ENCODE peak calls at places on chromosomes 12 and 14, in seven cellular contexts. E, I, F, D, W, P and O are unnamed samples.
A peak's percentile ranks its signal among the peaks of the same experiment; 100 is the strongest.

GRCh38 chr12:66188584-66189475 is at the start of gene IRAK3:
- DNase-seq in D (peak; percentile 95), F (peak; percentile 96), P (peak; percentile 93), E (peak; percentile 37), I (peak; percentile 31), W (peak; percentile 93), O (no peak)

GRCh38 chr12:49347307-49348237 is 884 bp downstream of the DNAJC22 start:
- DNase-seq in D (peak; percentile 86), F (peak; percentile 86), I (peak; percentile 89), W (peak; percentile 80), P (peak; percentile 89), E (no peak), O (no peak)

GRCh38 chr12:65537978-65538377 is 259.5 kb downstream of the MSRB3 start:
- DNase-seq in I (no peak), F (no peak), E (peak; percentile 39), D (no peak), W (no peak), P (no peak), O (no peak)

GRCh38 chr12:111404362-111405148 is 1.2 kb upstream of the SH2B3 start:
- DNase-seq in W (peak; percentile 64), E (no peak), F (no peak), I (no peak), P (no peak), D (peak; percentile 80), O (no peak)

GRCh38 chr12:18165422-18165871 is 75.5 kb upstream of the RERGL start:
- DNase-seq in I (peak; percentile 20), E (peak; percentile 70), P (no peak), F (no peak), D (no peak), W (no peak), O (peak; percentile 61)

GRCh38 chr12:88420460-88420859 is 159.8 kb downstream of the KITLG start:
- DNase-seq in D (no peak), W (no peak), I (peak; percentile 94), E (peak; percentile 88), F (no peak), P (no peak), O (peak; percentile 72)

GRCh38 chr12:53476769-53477209 is 22.5 kb downstream of the MAP3K12 start:
- DNase-seq in F (no peak), D (no peak), I (no peak), E (no peak), W (no peak), P (no peak), O (no peak)

GRCh38 chr14:28773917-28774691 is 7.5 kb downstream of the FOXG1 start:
- DNase-seq in I (peak; percentile 30), F (no peak), P (no peak), W (no peak), D (no peak), E (no peak), O (no peak)

GRCh38 chr12:123037791-123038190 is 57.3 kb downstream of the ARL6IP4 start:
- DNase-seq in F (peak; percentile 34), E (no peak), D (no peak), I (no peak), P (no peak), W (no peak), O (no peak)

GRCh38 chr12:91813701-91814100 is 331.9 kb downstream of the BTG1 start:
- DNase-seq in F (no peak), P (no peak), E (peak; percentile 69), D (no peak), W (no peak), I (peak; percentile 40), O (no peak)

GRCh38 chr12:57107456-57107855 is 3.7 kb downstream of the STAT6 start:
- DNase-seq in E (no peak), F (no peak), W (no peak), D (no peak), P (no peak), I (no peak), O (no peak)

GRCh38 chr14:60721331-60722162 is 2.6 kb downstream of the SIX4 start:
- DNase-seq in I (peak; percentile 84), F (peak; percentile 76), D (peak; percentile 68), P (peak; percentile 64), W (peak; percentile 57), E (peak; percentile 64), O (peak; percentile 44)

GRCh38 chr12:21583587-21583986 is 21.1 kb downstream of the GYS2 start:
- DNase-seq in P (no peak), E (no peak), D (no peak), W (no peak), I (no peak), F (no peak), O (no peak)

GRCh38 chr12:67681145-67681778 is 32.7 kb downstream of the DYRK2 start:
- DNase-seq in E (peak; percentile 88), I (peak; percentile 97), F (no peak), P (no peak), D (no peak), W (no peak), O (peak; percentile 83)

GRCh38 chr12:108482717-108483212 is 32.3 kb upstream of the FICD start:
- DNase-seq in D (no peak), F (no peak), E (peak; percentile 66), W (no peak), P (no peak), I (peak; percentile 6), O (peak; percentile 85)

GRCh38 chr12:121524196-121524930 is 56.5 kb downstream of the KDM2B start:
- DNase-seq in F (no peak), P (peak; percentile 20), I (no peak), E (no peak), W (no peak), D (no peak), O (no peak)

GRCh38 chr14:34120185-34120977 is 169.5 kb upstream of the EGLN3 start:
- DNase-seq in D (no peak), F (no peak), P (no peak), E (no peak), W (no peak), I (no peak), O (no peak)

GRCh38 chr12:111580737-111581136 is 18.4 kb downstream of the ATXN2 start:
- DNase-seq in W (no peak), D (no peak), E (no peak), P (no peak), F (peak; percentile 29), I (no peak), O (no peak)

GRCh38 chr12:73465106-73465505 is 1072.5 kb upstream of the ATXN7L3B start:
- DNase-seq in I (no peak), F (no peak), D (no peak), P (no peak), E (no peak), W (no peak), O (no peak)

GRCh38 chr12:127054531-127054930 is 1212.4 kb upstream of the TMEM132C start:
- DNase-seq in E (peak; percentile 32), D (no peak), F (no peak), I (no peak), W (no peak), P (no peak), O (peak; percentile 66)

GRCh38 chr14:74492413-74493342 is at the start of gene NPC2:
- DNase-seq in P (no peak), I (no peak), W (peak; percentile 46), D (no peak), E (no peak), F (no peak), O (no peak)
- H3K4me1 ChIP-seq in P (no peaks in the 10 kb centered on the region), I (peaks cover 7% of the 10 kb centered on the region), W (peaks cover 61% of the 10 kb centered on the region), D (peaks cover 17% of the 10 kb centered on the region), E (peaks cover 39% of the 10 kb centered on the region), F (peaks cover 26% of the 10 kb centered on the region), O (peaks cover 28% of the 10 kb centered on the region)

GRCh38 chr12:75428767-75429166 is 37.9 kb downstream of the GLIPR1L2 start:
- DNase-seq in D (no peak), W (no peak), I (no peak), P (no peak), F (no peak), E (no peak), O (no peak)

GRCh38 chr12:75427491-75427890 is 36.6 kb downstream of the GLIPR1L2 start:
- DNase-seq in F (no peak), I (no peak), P (no peak), E (no peak), W (no peak), D (no peak), O (no peak)
- TF ChIP-seq CTCF in F (no peak), I (no peak), P (no peak), E (no peak), W (no peak), D (no peak), O (no peak)

DNA sequence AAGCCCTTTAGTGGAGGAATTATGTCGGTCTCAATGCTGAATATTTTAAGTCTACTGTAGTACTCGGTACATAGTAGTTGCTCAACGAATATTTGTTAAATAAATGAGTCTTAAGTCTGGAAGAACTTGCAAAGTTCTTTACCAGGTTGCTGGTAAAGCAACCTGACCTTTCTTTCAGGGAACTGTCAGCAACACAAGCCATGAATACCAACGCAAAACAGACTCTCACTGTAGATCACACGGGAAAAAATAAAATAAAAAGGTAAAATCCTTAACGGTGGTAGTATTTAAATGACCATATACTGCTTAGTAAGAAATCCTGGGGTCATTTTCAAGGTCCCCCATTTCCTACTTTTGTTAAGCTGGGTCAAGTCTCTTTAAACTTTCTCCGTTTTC is 447 bp upstream of the NUBPL start:
- DNase-seq in W (no peak), D (no peak), E (no peak), P (no peak), I (no peak), F (no peak), O (no peak)
- H3K27ac ChIP-seq in W (no peak overlapping the region), D (peak overlapping the region; percentile 86), E (peak overlapping the region; percentile 90), P (peak overlapping the region; percentile 93), I (no peak overlapping the region), F (peak overlapping the region; percentile 94), O (peak overlapping the region; percentile 30)

DNA sequence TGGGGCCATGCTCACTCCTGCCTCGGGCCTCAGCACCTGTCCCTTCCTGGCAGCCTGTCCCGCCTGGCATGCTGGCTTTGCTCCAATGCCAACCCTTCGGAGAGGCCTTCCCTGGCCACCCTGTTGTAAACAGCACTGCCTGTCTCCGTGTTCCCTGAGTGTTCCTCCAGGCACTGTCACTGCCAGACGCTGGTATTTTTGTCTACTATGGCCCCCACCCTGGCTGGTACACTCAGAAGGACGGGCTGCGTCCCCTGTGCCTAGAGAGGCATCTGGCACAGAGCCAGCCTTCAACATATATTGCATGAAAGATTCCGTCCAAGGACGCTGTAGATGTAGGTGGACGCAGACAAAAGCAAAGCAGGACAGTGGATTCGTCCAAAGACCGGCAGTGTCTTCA is 2.7 kb upstream of the ASPG start:
- DNase-seq in D (no peak), P (peak; percentile 73), F (peak; percentile 80), E (no peak), W (peak; percentile 70), I (no peak), O (no peak)
- H3K4me1 ChIP-seq in D (peaks cover 11% of the 10 kb centered on the region), P (no peaks in the 10 kb centered on the region), F (no peaks in the 10 kb centered on the region), E (no peaks in the 10 kb centered on the region), W (peaks cover 5% of the 10 kb centered on the region), I (no peaks in the 10 kb centered on the region), O (no peaks in the 10 kb centered on the region)

GRCh38 chr14:80105488-80105994 is 105.8 kb downstream of the DIO2 start:
- DNase-seq in D (no peak), P (no peak), W (no peak), F (no peak), I (no peak), E (no peak), O (no peak)
- TF ChIP-seq CTCF in D (no peak), P (no peak), W (no peak), F (no peak), I (no peak), E (no peak), O (no peak)